ENCODE peak calls at places on chromosomes 2 and 18, in six cellular contexts. M is cardiac muscle cell, R is astrocyte, K is heart left ventricle, I is cardiac fibroblast, V is AG10803. C is an unnamed sample.

GRCh38 chr2:41764919-41765318 is 282.9 kb upstream of the PKDCC start:
- DNase-seq in K (no peak), V (no peak), R (no peak), I (no peak), M (no peak), C (no peak)

GRCh38 chr2:7857904-7858303 is 824.0 kb upstream of the ID2 start:
- DNase-seq in I (no peak), R (peak), K (no peak), V (peak), M (no peak), C (no peak)

GRCh38 chr2:67311536-67311935 is 85.6 kb upstream of the ETAA1 start:
- DNase-seq in I (peak), R (peak), M (peak), K (no peak), V (peak), C (no peak)

GRCh38 chr18:48933578-48934399 is 17.0 kb downstream of the SMAD7 start:
- DNase-seq in V (no peak), R (no peak), K (no peak), M (no peak), I (no peak), C (no peak)

GRCh38 chr2:46097714-46098480 is 199.3 kb upstream of the EPAS1 start:
- DNase-seq in M (peak), V (peak), I (peak), R (peak), K (peak), C (peak)

GRCh38 chr2:236855176-236855865 is 230.4 kb upstream of the COPS8 start:
- DNase-seq in K (no peak), M (no peak), R (no peak), I (no peak), V (no peak), C (peak)

GRCh38 chr18:60875957-60876507 is 457.2 kb upstream of the CDH20 start:
- DNase-seq in V (no peak), M (no peak), K (no peak), R (no peak), I (no peak), C (no peak)

GRCh38 chr2:105496271-105496670 is 97.4 kb upstream of the FHL2 start:
- DNase-seq in K (peak), I (no peak), M (no peak), V (no peak), R (no peak), C (no peak)

GRCh38 chr2:161555826-161556225 is 68.4 kb upstream of the SLC4A10 start:
- DNase-seq in M (no peak), K (no peak), V (no peak), R (no peak), I (no peak), C (no peak)

GRCh38 chr2:199462167-199462976 is 4.6 kb upstream of the SATB2 start:
- DNase-seq in M (no peak), R (no peak), V (no peak), I (no peak), K (no peak), C (no peak)

DNA sequence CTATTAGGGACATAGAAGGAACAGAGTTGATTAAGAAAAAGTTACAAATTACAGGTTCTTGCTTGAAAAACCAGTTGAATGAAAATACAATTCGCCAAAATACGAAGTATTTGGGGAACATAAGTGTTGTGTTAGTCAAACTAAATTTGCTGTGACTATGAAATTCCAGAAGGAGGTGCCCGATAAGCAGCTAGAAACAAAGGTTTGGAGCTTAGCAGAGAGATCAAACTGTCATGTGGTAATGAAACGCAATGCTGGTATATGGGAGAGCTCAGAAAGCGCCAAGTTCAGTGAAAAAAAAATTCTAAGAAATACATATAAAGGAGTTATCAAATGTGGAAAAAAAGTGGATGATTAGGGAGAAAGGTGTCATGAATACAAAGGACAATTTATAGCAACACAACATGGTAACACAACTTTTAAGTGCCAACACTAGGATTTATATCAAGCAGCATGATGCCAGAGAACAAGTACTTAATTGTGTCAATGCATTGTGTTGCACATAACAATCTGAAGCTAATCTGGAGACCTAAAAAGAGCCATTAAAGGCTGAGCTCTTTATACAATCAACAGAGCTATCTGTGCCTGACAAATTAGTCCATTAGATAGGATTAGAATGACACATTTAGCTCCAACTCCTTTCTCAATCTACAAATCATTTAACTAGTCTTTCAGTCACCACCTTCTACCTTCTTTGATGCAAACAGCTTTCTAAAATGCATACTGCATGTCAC is 31.2 kb downstream of the SMAD2 start:
- DNase-seq in K (no peak), R (no peak), I (no peak), M (peak), V (no peak), C (no peak)
- TF ChIP-seq CTCF in K (no peak), R (no peak), I (no peak), M (peak), V (no peak), C (no peak)

DNA sequence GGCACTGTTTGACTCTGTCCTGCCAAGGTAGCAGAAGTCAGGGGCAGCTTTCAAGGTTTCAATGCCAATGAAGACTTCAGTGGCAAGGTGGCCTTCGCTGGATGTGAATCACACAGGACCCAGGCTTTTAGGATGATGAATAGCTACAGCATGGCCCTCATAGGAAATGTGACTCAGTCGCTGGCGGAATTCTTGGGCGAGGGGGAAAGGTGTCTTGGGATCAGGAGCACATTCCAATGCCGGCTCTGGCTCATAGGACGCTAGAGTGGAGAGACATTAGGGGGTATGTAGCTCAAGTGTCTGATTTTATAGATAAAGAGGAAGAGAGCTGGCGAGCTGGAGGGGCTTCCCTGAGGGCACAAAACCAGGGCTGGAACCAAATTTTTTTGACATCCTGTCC is 68.6 kb downstream of the SMIM21 start:
- DNase-seq in I (no peak), M (no peak), V (no peak), R (peak), K (no peak), C (no peak)
- TF ChIP-seq CTCF in I (no peak), M (no peak), V (no peak), R (no peak), K (no peak), C (no peak)

GRCh38 chr2:152037711-152038110 is 61.1 kb downstream of the CACNB4 start:
- DNase-seq in R (no peak), M (no peak), K (peak), I (no peak), V (no peak), C (no peak)

GRCh38 chr2:152034257-152034801 is 64.5 kb downstream of the CACNB4 start:
- DNase-seq in M (no peak), R (no peak), V (no peak), K (no peak), I (no peak), C (no peak)

GRCh38 chr2:152042636-152043615 is 55.9 kb downstream of the CACNB4 start:
- DNase-seq in R (no peak), M (no peak), I (no peak), K (no peak), V (no peak), C (peak)

GRCh38 chr2:152036611-152037469 is 62.0 kb downstream of the CACNB4 start:
- DNase-seq in M (peak), V (peak), R (peak), I (peak), K (peak), C (peak)

GRCh38 chr2:152038451-152038958 is 60.3 kb downstream of the CACNB4 start:
- DNase-seq in R (no peak), M (no peak), K (peak), V (no peak), I (no peak), C (no peak)
- TF ChIP-seq CTCF in R (no peak), M (no peak), K (no peak), V (no peak), I (no peak), C (no peak)

DNA sequence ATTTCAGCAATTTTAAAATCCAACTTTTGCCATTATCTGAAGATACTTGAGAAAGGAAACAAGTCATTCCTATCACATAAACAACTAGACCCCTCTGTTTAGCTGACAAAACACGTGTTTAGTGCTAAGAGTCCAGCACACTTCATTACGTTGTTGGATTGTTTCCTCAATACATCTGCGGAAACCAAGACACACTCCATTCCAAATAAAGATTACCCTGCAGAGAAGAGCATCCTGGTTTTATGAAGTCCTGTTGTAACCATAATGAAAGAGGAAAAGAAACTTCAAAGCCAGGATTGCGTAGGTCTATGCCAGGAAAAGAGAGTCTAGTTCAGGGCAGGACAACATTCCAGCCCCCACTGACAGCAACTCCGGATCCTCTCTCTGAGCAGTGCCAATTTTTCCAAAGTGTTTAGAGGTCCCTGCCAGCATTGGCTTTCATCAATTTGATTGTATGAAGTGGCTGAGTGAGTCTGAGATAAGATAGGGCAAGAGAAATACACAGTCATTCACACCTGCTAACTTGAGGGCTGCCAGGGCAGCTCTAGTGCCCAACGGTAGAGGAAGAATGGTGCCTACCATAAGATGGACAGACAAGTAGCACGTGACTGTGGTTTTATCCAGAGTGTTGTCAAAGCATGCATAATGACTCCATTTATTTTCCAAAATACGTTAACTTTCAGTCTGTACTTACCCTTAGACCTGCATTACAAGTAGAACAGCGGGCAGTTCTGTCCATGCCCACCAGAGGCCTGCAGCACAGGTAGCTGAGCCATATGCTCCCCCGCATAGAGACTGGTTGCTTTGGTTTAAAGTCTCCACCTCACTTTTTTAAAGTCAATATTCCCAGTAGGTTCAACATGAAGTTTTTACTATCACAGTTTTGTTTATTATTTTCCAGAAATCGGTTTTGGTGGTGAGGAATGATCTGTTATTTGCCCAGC is 23.7 kb downstream of the PIEZO2 start:
- DNase-seq in V (no peak), K (no peak), I (no peak), R (no peak), M (no peak), C (no peak)
- TF ChIP-seq CTCF in V (no peak), K (no peak), I (no peak), R (no peak), M (no peak), C (no peak)

C was measured in CD14-positive monocyte.